ENCODE peak calls at places on chromosome 12, in five cellular contexts. One of them, this sample, is unnamed.

GRCh38 chr12:86917121-86917520 is 660.9 kb upstream of the MGAT4C start:
- DNase-seq in HepG2: no peak
- DNase-seq in body of pancreas: no peak
- DNase-seq in stomach: no peak
- DNase-seq in hepatocyte: no peak
- DNase-seq in this sample: no peak

GRCh38 chr12:101186291-101186690 is 23.7 kb downstream of the SLC5A8 start:
- DNase-seq in HepG2: no peak
- DNase-seq in body of pancreas: no peak
- DNase-seq in stomach: no peak
- DNase-seq in hepatocyte: no peak
- DNase-seq in this sample: no peak

GRCh38 chr12:27572486-27573255 is 48.7 kb downstream of the PPFIBP1 start:
- DNase-seq in HepG2: no peak
- DNase-seq in body of pancreas: no peak
- DNase-seq in stomach: no peak
- DNase-seq in hepatocyte: no peak
- DNase-seq in this sample: no peak

GRCh38 chr12:6047249-6048227 is 76.9 kb downstream of the VWF start:
- DNase-seq in HepG2: no peak
- DNase-seq in body of pancreas: no peak
- DNase-seq in stomach: no peak
- DNase-seq in hepatocyte: peak
- DNase-seq in this sample: no peak

GRCh38 chr12:42426733-42427132 is 100.8 kb downstream of the PPHLN1 start:
- DNase-seq in HepG2: no peak
- DNase-seq in body of pancreas: no peak
- DNase-seq in stomach: no peak
- DNase-seq in hepatocyte: no peak
- DNase-seq in this sample: peak

GRCh38 chr12:131885543-131886057 is 8.8 kb upstream of the ULK1 start:
- DNase-seq in HepG2: no peak
- DNase-seq in body of pancreas: no peak
- DNase-seq in stomach: no peak
- DNase-seq in hepatocyte: no peak
- DNase-seq in this sample: no peak

GRCh38 chr12:33044447-33044846 is 147.9 kb upstream of the PKP2 start:
- DNase-seq in HepG2: no peak
- DNase-seq in body of pancreas: no peak
- DNase-seq in stomach: no peak
- DNase-seq in hepatocyte: no peak
- DNase-seq in this sample: no peak

GRCh38 chr12:109212460-109213115 is 96.2 kb downstream of the ACACB start:
- DNase-seq in HepG2: no peak
- DNase-seq in body of pancreas: no peak
- DNase-seq in stomach: no peak
- DNase-seq in hepatocyte: no peak
- DNase-seq in this sample: no peak

GRCh38 chr12:6943387-6943718 is 263 bp upstream of the RNU7-1 start:
- DNase-seq in HepG2: peak
- DNase-seq in body of pancreas: peak
- DNase-seq in stomach: peak
- DNase-seq in hepatocyte: peak
- DNase-seq in this sample: peak

GRCh38 chr12:116610971-116611541 is 51.9 kb downstream of the MAP1LC3B2 start:
- DNase-seq in HepG2: no peak
- DNase-seq in body of pancreas: peak
- DNase-seq in stomach: no peak
- DNase-seq in hepatocyte: no peak
- DNase-seq in this sample: no peak

GRCh38 chr12:116609236-116609635 is 50.1 kb downstream of the MAP1LC3B2 start:
- DNase-seq in HepG2: no peak
- DNase-seq in body of pancreas: no peak
- DNase-seq in stomach: no peak
- DNase-seq in hepatocyte: no peak
- DNase-seq in this sample: no peak

GRCh38 chr12:116607039-116607438 is 47.9 kb downstream of the MAP1LC3B2 start:
- DNase-seq in HepG2: no peak
- DNase-seq in body of pancreas: no peak
- DNase-seq in stomach: no peak
- DNase-seq in hepatocyte: no peak
- DNase-seq in this sample: no peak

GRCh38 chr12:116612436-116612835 is 53.3 kb downstream of the MAP1LC3B2 start:
- DNase-seq in HepG2: no peak
- DNase-seq in body of pancreas: no peak
- DNase-seq in stomach: no peak
- DNase-seq in hepatocyte: no peak
- DNase-seq in this sample: no peak

GRCh38 chr12:116609715-116610114 is 50.5 kb downstream of the MAP1LC3B2 start:
- DNase-seq in HepG2: no peak
- DNase-seq in body of pancreas: no peak
- DNase-seq in stomach: no peak
- DNase-seq in hepatocyte: no peak
- DNase-seq in this sample: peak
- TF ChIP-seq CTCF in HepG2: peak
- TF ChIP-seq CTCF in body of pancreas: no peak
- TF ChIP-seq CTCF in stomach: no peak
- TF ChIP-seq CTCF in hepatocyte: peak
- TF ChIP-seq CTCF in this sample: peak

GRCh38 chr12:2960432-2960956 is 1.3 kb downstream of the TEAD4 start:
- DNase-seq in HepG2: peak
- DNase-seq in body of pancreas: no peak
- DNase-seq in stomach: no peak
- DNase-seq in hepatocyte: peak
- DNase-seq in this sample: no peak
- H3K4me3 ChIP-seq in HepG2: peak
- H3K4me3 ChIP-seq in body of pancreas: no peak
- H3K4me3 ChIP-seq in stomach: peak
- H3K4me3 ChIP-seq in hepatocyte: no peak
- H3K4me3 ChIP-seq in this sample: peak

GRCh38 chr12:76033116-76034001 is 1.8 kb upstream of the PHLDA1 start:
- DNase-seq in HepG2: no peak
- DNase-seq in body of pancreas: no peak
- DNase-seq in stomach: no peak
- DNase-seq in hepatocyte: peak
- DNase-seq in this sample: no peak
- H3K27ac ChIP-seq in HepG2: peak
- H3K27ac ChIP-seq in body of pancreas: peak
- H3K27ac ChIP-seq in stomach: peak
- H3K27ac ChIP-seq in hepatocyte: peak
- H3K27ac ChIP-seq in this sample: peak

GRCh38 chr12:52067081-52067374 is 2.8 kb upstream of the ATG101 start:
- DNase-seq in HepG2: no peak
- DNase-seq in body of pancreas: no peak
- DNase-seq in stomach: no peak
- DNase-seq in hepatocyte: no peak
- DNase-seq in this sample: no peak

GRCh38 chr12:52070243-52070925 is 606 bp downstream of the ATG101 start:
- DNase-seq in HepG2: no peak
- DNase-seq in body of pancreas: no peak
- DNase-seq in stomach: no peak
- DNase-seq in hepatocyte: no peak
- DNase-seq in this sample: no peak

GRCh38 chr12:52073531-52073950 is 3.8 kb downstream of the ATG101 start:
- DNase-seq in HepG2: no peak
- DNase-seq in body of pancreas: no peak
- DNase-seq in stomach: no peak
- DNase-seq in hepatocyte: no peak
- DNase-seq in this sample: no peak

GRCh38 chr12:52066346-52067080 is 3.3 kb upstream of the ATG101 start:
- DNase-seq in HepG2: no peak
- DNase-seq in body of pancreas: no peak
- DNase-seq in stomach: no peak
- DNase-seq in hepatocyte: no peak
- DNase-seq in this sample: no peak

GRCh38 chr12:52069410-52070242 is at the start of gene ATG101:
- DNase-seq in HepG2: peak
- DNase-seq in body of pancreas: peak
- DNase-seq in stomach: peak
- DNase-seq in hepatocyte: peak
- DNase-seq in this sample: peak
- TF ChIP-seq CTCF in HepG2: peak
- TF ChIP-seq CTCF in body of pancreas: peak
- TF ChIP-seq CTCF in stomach: no peak
- TF ChIP-seq CTCF in hepatocyte: peak
- TF ChIP-seq CTCF in this sample: peak

GRCh38 chr12:2689879-2690278 is 104.9 kb upstream of the FKBP4 start:
- DNase-seq in HepG2: no peak
- DNase-seq in body of pancreas: no peak
- DNase-seq in stomach: no peak
- DNase-seq in hepatocyte: no peak
- DNase-seq in this sample: no peak

GRCh38 chr12:2689393-2689792 is 105.4 kb upstream of the FKBP4 start:
- DNase-seq in HepG2: no peak
- DNase-seq in body of pancreas: no peak
- DNase-seq in stomach: no peak
- DNase-seq in hepatocyte: no peak
- DNase-seq in this sample: no peak

GRCh38 chr12:2691340-2692111 is 103.2 kb upstream of the FKBP4 start:
- DNase-seq in HepG2: no peak
- DNase-seq in body of pancreas: no peak
- DNase-seq in stomach: no peak
- DNase-seq in hepatocyte: peak
- DNase-seq in this sample: peak

GRCh38 chr12:2691001-2691339 is 103.8 kb upstream of the FKBP4 start:
- DNase-seq in HepG2: no peak
- DNase-seq in body of pancreas: no peak
- DNase-seq in stomach: no peak
- DNase-seq in hepatocyte: peak
- DNase-seq in this sample: peak

GRCh38 chr12:2690348-2691000 is 104.3 kb upstream of the FKBP4 start:
- DNase-seq in HepG2: no peak
- DNase-seq in body of pancreas: no peak
- DNase-seq in stomach: no peak
- DNase-seq in hepatocyte: no peak
- DNase-seq in this sample: no peak
- H3K4me3 ChIP-seq in HepG2: no peak
- H3K4me3 ChIP-seq in body of pancreas: peak
- H3K4me3 ChIP-seq in stomach: peak
- H3K4me3 ChIP-seq in hepatocyte: peak
- H3K4me3 ChIP-seq in this sample: peak

DNA sequence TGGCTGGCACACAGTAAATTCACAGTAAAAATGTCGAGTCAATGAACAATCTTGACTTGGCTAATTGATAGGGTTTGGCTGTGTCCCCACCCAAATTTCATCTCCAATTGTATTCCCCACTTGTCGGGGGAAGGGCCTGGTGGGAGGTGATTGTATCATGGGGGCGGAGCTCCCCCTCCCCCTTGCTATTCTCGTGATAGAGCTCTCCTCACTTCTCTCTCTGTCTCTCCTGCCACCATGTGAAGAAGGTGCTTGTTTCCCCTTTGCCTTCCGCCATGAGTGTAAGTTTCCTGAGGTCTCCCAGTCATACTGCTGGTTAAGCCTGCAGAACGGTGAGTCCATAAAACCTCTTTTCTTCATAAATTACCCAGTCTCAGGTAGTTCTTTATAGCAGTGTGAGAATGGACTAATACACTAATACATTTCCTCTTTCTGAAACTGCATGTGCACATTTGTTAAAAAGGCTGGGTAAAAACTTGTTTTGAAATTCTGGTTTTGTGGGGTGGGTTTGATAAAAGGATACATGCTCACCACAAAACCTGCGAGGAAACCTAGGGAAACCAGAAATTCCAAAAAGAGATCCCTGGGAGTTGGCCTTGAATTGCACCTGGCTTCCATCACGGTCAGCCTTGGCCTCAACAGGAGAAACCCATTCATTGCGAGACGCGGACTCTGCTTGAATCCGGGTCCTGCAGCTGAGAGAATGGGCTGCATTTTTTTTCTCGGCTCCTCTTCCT is 16.2 kb upstream of the MYL2 start:
- DNase-seq in HepG2: no peak
- DNase-seq in body of pancreas: no peak
- DNase-seq in stomach: no peak
- DNase-seq in hepatocyte: no peak
- DNase-seq in this sample: no peak
- H3K27ac ChIP-seq in HepG2: no peak
- H3K27ac ChIP-seq in body of pancreas: no peak
- H3K27ac ChIP-seq in stomach: no peak
- H3K27ac ChIP-seq in hepatocyte: no peak
- H3K27ac ChIP-seq in this sample: no peak